ENCODE peak calls at places on chromosome 22, in four cellular contexts. T is transverse colon, I is suprapubic skin, N is stomach. F is an unnamed sample.

GRCh38 chr22:43343262-43343988 is at the start of gene SCUBE1:
- DNase-seq in T (peak; percentile 52), I (no peak), N (peak; percentile 63), F (no peak)

GRCh38 chr22:39933741-39934140 is 26.5 kb upstream of the TMA7B start:
- DNase-seq in T (no peak), I (no peak), N (no peak), F (no peak)

GRCh38 chr22:46072981-46073682 is 77.2 kb upstream of the PPARA start:
- DNase-seq in T (peak; percentile 7), I (peak; percentile 69), N (peak; percentile 22), F (no peak)

GRCh38 chr22:46876357-46876934 is 114.0 kb downstream of the TBC1D22A start:
- DNase-seq in T (no peak), I (no peak), N (no peak), F (no peak)

GRCh38 chr22:24207264-24208011 is 26.2 kb downstream of the SUSD2 start:
- DNase-seq in T (no peak), I (no peak), N (no peak), F (no peak)

GRCh38 chr22:30444632-30445437 is 19.3 kb downstream of the MTFP1 start:
- DNase-seq in T (peak; percentile 48), I (no peak), N (peak; percentile 67), F (peak; percentile 41)

GRCh38 chr22:46638601-46639431 is 18.6 kb downstream of the GRAMD4 start:
- DNase-seq in T (no peak), I (no peak), N (peak; percentile 65), F (peak; percentile 99)

GRCh38 chr22:30441088-30441487 is 15.5 kb downstream of the MTFP1 start:
- DNase-seq in T (no peak), I (no peak), N (no peak), F (no peak)

GRCh38 chr22:25051073-25051472 is 98.6 kb downstream of the KIAA1671 start:
- DNase-seq in T (no peak), I (no peak), N (no peak), F (no peak)

GRCh38 chr22:25453058-25453457 is 111.4 kb upstream of the GRK3 start:
- DNase-seq in T (no peak), I (no peak), N (no peak), F (no peak)

GRCh38 chr22:19933328-19934241 is 8.0 kb upstream of the COMT start:
- DNase-seq in T (no peak), I (no peak), N (no peak), F (no peak)

GRCh38 chr22:49088801-49089791 is 738.6 kb downstream of the BRD1 start:
- DNase-seq in T (no peak), I (no peak), N (no peak), F (no peak)

GRCh38 chr22:30212363-30212995 is 34.1 kb downstream of the LIF start:
- DNase-seq in T (peak; percentile 29), I (no peak), N (peak; percentile 87), F (peak; percentile 96)

GRCh38 chr22:24514241-24515024 is 19.3 kb downstream of the UPB1 start:
- DNase-seq in T (peak; percentile 25), I (no peak), N (peak; percentile 40), F (peak; percentile 76)

GRCh38 chr22:47091241-47091691 is 328.8 kb downstream of the TBC1D22A start:
- DNase-seq in T (no peak), I (peak; percentile 72), N (no peak), F (no peak)

GRCh38 chr22:42648017-42648367 is 1.2 kb downstream of the CYB5R3 start:
- DNase-seq in T (no peak), I (no peak), N (no peak), F (no peak)

GRCh38 chr22:36926309-36926708 is 12.9 kb downstream of the CSF2RB start:
- DNase-seq in T (no peak), I (no peak), N (no peak), F (no peak)

GRCh38 chr22:39994046-39994565 is 648 bp upstream of the FAM83F start:
- DNase-seq in T (no peak), I (no peak), N (no peak), F (no peak)

GRCh38 chr22:33000342-33001280 is 57.6 kb downstream of the SYN3 start:
- DNase-seq in T (peak; percentile 27), I (no peak), N (peak; percentile 31), F (peak; percentile 15)

GRCh38 chr22:29456211-29456671 is 17.9 kb downstream of the RFPL1 start:
- DNase-seq in T (no peak), I (no peak), N (no peak), F (no peak)

GRCh38 chr22:46681010-46681409 is 57.0 kb downstream of the CERK start:
- DNase-seq in T (no peak), I (no peak), N (no peak), F (peak; percentile 18)

GRCh38 chr22:39405346-39406085 is 5.9 kb downstream of the TAB1 start:
- DNase-seq in T (no peak), I (no peak), N (no peak), F (no peak)

GRCh38 chr22:38049812-38050619 is 7.2 kb upstream of the PICK1 start:
- DNase-seq in T (no peak), I (no peak), N (no peak), F (no peak)

GRCh38 chr22:25202290-25202921 is 2.7 kb downstream of the CRYBB3 start:
- DNase-seq in T (peak; percentile 57), I (no peak), N (peak; percentile 60), F (peak; percentile 59)

GRCh38 chr22:48424201-48424627 is 1403.5 kb downstream of the BRD1 start:
- DNase-seq in T (no peak), I (peak; percentile 71), N (no peak), F (no peak)

GRCh38 chr22:32764330-32765116 is 37.0 kb upstream of the TIMP3 start:
- DNase-seq in T (peak; percentile 22), I (peak; percentile 86), N (no peak), F (no peak)

GRCh38 chr22:37802310-37803194 is 5.2 kb upstream of the GCAT start:
- DNase-seq in T (peak; percentile 73), I (no peak), N (peak; percentile 60), F (peak; percentile 54)

GRCh38 chr22:37742374-37743092 is 45.7 kb downstream of the TRIOBP start:
- DNase-seq in T (no peak), I (no peak), N (peak; percentile 70), F (no peak)

GRCh38 chr22:19478086-19478392 is 954 bp downstream of the UFD1 start:
- DNase-seq in T (no peak), I (no peak), N (no peak), F (no peak)

GRCh38 chr22:24836282-24836681 is 30.3 kb downstream of the SGSM1 start:
- DNase-seq in T (no peak), I (no peak), N (no peak), F (no peak)

GRCh38 chr22:20319041-20319744 is 667 bp downstream of the DGCR6L start:
- DNase-seq in T (no peak), I (peak; percentile 62), N (peak; percentile 24), F (no peak)

GRCh38 chr22:42611076-42611475 is 3.6 kb downstream of the POLDIP3 start:
- DNase-seq in T (no peak), I (no peak), N (no peak), F (no peak)

GRCh38 chr22:44996120-44996519 is 13.7 kb downstream of the PHF21B start:
- DNase-seq in T (no peak), I (no peak), N (no peak), F (no peak)
- TF ChIP-seq EP300 in T (no peak), I (no peak), N (no peak), F (no peak)

GRCh38 chr22:27732391-27732790 is 69.2 kb downstream of the MN1 start:
- DNase-seq in T (no peak), I (no peak), N (no peak), F (no peak)

GRCh38 chr22:27727673-27728451 is 73.7 kb downstream of the MN1 start:
- DNase-seq in T (no peak), I (no peak), N (no peak), F (no peak)

GRCh38 chr22:27732841-27733240 is 68.7 kb downstream of the MN1 start:
- DNase-seq in T (no peak), I (no peak), N (no peak), F (no peak)

GRCh38 chr22:27731621-27732020 is 69.9 kb downstream of the MN1 start:
- DNase-seq in T (no peak), I (no peak), N (no peak), F (no peak)

DNA sequence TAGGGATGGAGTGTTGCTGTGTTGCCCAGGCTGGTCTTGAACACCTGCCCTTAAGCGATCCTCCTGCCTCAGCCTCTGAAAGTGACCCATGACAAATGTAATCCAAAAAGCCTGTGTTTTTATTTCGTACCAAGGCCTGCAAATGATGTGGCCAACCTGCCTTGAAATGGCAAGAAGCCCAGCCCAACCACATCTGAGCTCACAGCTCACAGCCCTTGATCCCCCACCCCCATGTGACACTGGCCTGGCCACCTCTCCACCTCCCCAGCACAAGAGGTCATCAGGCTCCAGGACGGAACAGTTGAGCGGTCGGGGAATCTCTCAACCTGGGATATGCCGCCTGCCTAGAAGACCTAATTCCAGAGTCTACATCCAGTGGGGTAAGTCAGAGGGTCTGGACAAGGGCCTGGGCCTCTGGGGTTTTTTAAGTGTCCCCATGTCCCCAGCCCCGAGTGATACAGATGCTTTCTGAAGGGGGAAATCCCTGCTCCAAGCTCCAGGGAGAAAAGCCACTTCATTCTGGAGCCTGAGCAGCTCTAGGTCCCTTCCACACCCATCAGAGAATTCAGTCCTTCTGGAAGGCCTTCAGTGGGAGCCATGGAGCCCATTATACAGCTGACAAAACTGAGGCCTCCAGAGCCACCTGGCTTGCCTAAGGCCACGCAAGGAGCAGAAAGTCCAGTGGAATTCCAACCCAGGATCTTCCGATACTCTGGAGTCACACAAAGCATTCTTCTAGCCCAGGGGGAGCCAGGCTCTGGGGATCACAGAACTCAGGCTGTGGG is 70.7 kb downstream of the MN1 start:
- DNase-seq in T (no peak), I (no peak), N (no peak), F (no peak)
- TF ChIP-seq EP300 in T (no peak), I (no peak), N (no peak), F (no peak)

GRCh38 chr22:21936151-21936778 is 16.4 kb downstream of the PPM1F start:
- DNase-seq in T (peak; percentile 33), I (no peak), N (no peak), F (no peak)
- TF ChIP-seq EP300 in T (no peak), I (no peak), N (no peak), F (no peak)

GRCh38 chr22:35451602-35452001 is 51.7 kb downstream of the MCM5 start:
- DNase-seq in T (no peak), I (no peak), N (no peak), F (no peak)

GRCh38 chr22:35452351-35452781 is 52.4 kb downstream of the MCM5 start:
- DNase-seq in T (peak; percentile 87), I (no peak), N (peak; percentile 86), F (no peak)

GRCh38 chr22:35449829-35450689 is 50.1 kb downstream of the MCM5 start:
- DNase-seq in T (peak; percentile 39), I (no peak), N (no peak), F (no peak)

GRCh38 chr22:35452810-35453743 is 53.1 kb downstream of the MCM5 start:
- DNase-seq in T (no peak), I (no peak), N (no peak), F (no peak)

DNA sequence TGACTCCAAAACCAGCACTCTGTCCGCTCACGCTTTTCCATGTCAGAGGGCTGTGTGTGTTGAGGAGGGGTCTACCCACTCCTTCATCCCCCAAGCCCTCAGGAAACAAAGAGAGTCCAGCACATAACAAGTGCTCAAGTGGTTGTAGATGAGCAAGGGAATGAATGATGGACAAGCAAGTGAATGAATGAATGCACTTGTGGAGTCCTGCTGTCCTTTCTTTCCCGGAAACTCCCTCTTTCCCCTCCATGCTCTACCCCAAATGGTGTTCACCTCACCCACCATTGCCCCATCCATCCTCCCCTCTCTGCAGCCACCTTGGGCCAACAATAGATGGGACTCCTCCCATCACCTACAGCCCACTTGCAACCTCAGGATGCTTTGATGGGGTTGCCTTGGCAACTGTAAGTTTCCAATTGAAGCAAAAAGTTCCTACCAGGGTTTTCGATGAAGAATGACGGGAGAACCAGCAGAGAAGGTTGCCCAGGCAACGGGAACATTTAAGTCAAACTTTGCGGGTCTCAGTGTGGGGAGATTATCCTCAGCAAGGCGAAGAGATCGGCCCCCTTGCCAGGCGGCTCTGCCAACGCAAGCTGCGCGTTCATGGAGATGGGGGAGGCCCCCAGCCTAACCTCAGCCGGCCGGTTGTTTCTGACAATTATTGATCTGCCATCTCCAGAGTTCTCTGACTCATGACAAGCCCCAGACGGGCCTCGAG is 51.0 kb downstream of the MCM5 start:
- DNase-seq in T (no peak), I (no peak), N (no peak), F (no peak)
- TF ChIP-seq EP300 in T (no peak), I (no peak), N (no peak), F (no peak)

F was measured in HepG2.